ENCODE peak calls at places on chromosome 15, in four cellular contexts. K is dorsolateral prefrontal cortex, Z is GM03348, V is WTC11. G is an unnamed sample.

GRCh38 chr15:51775967-51776816 is 24.8 kb downstream of the TMOD2 start:
- DNase-seq in Z (peak), K (peak), V (peak), G (peak)

GRCh38 chr15:41827290-41827879 is 507 bp upstream of the JMJD7 start:
- DNase-seq in Z (no peak), K (no peak), V (peak), G (no peak)

GRCh38 chr15:99613481-99613880 is 47.7 kb downstream of the MEF2A start:
- DNase-seq in Z (no peak), K (no peak), V (no peak), G (no peak)

GRCh38 chr15:100703032-100703578 is 100.7 kb downstream of the ASB7 start:
- DNase-seq in V (no peak), K (no peak), Z (no peak), G (no peak)

GRCh38 chr15:80480909-80481308 is 76.7 kb downstream of the ARNT2 start:
- DNase-seq in Z (peak), K (peak), V (no peak), G (peak)

GRCh38 chr15:29676961-29677402 is 145.3 kb downstream of the TJP1 start:
- DNase-seq in V (no peak), Z (peak), K (no peak), G (no peak)

GRCh38 chr15:88586401-88587162 is 34.6 kb upstream of the AEN start:
- DNase-seq in K (no peak), V (no peak), Z (no peak), G (no peak)

GRCh38 chr15:100192092-100192695 is 149.6 kb downstream of the ADAMTS17 start:
- DNase-seq in Z (no peak), V (no peak), K (no peak), G (no peak)

GRCh38 chr15:70362911-70363310 is 265.2 kb upstream of the TLE3 start:
- DNase-seq in V (peak), K (no peak), Z (peak), G (peak)

GRCh38 chr15:89371145-89372044 is 36.8 kb upstream of the POLG start:
- DNase-seq in V (peak), Z (peak), K (no peak), G (peak)